ENCODE peak calls at places on chromosomes 16 and 17, in four cellular contexts. I, R, A and Q are unnamed samples.

GRCh38 chr17:78664476-78665384 is 87.5 kb upstream of the DNAH17 start:
- DNase-seq in I (no peak), R (peak), A (no peak), Q (no peak)

GRCh38 chr17:65495255-65496060 is 66.0 kb downstream of the AXIN2 start:
- DNase-seq in I (no peak), R (no peak), A (no peak), Q (no peak)

GRCh38 chr16:2095918-2096582 is 39.6 kb downstream of the PKD1 start:
- DNase-seq in I (no peak), R (no peak), A (no peak), Q (peak)

GRCh38 chr17:77391668-77392375 is 251.1 kb downstream of the SEC14L1 start:
- DNase-seq in I (no peak), R (no peak), A (no peak), Q (no peak)

GRCh38 chr16:2039286-2040030 is 8.2 kb downstream of the NTHL1 start:
- DNase-seq in I (no peak), R (peak), A (no peak), Q (peak)

GRCh38 chr17:7767425-7768021 is 50.0 kb downstream of the DNAH2 start:
- DNase-seq in I (no peak), R (no peak), A (no peak), Q (no peak)

GRCh38 chr17:58224315-58224714 is 5.3 kb upstream of the MKS1 start:
- DNase-seq in I (no peak), R (no peak), A (no peak), Q (no peak)

GRCh38 chr17:45341389-45342158 is 24.8 kb upstream of the MAP3K14 start:
- DNase-seq in I (peak), R (peak), A (no peak), Q (peak)

GRCh38 chr17:2419526-2419925 is 18.7 kb upstream of the MNT start:
- DNase-seq in I (no peak), R (no peak), A (no peak), Q (no peak)

GRCh38 chr17:17959520-17960361 is 12.5 kb downstream of the TOM1L2 start:
- DNase-seq in I (no peak), R (no peak), A (peak), Q (no peak)
- TF ChIP-seq NFIC in I (no peak), R (no peak), A (no peak), Q (no peak)

GRCh38 chr17:73934696-73935095 is 268.8 kb upstream of the RPL38 start:
- DNase-seq in I (no peak), R (no peak), A (no peak), Q (no peak)

GRCh38 chr17:73936908-73937627 is 266.4 kb upstream of the RPL38 start:
- DNase-seq in I (no peak), R (peak), A (no peak), Q (no peak)

GRCh38 chr17:73932216-73932749 is 271.2 kb upstream of the RPL38 start:
- DNase-seq in I (no peak), R (no peak), A (no peak), Q (no peak)

GRCh38 chr17:73933164-73933766 is 270.2 kb upstream of the RPL38 start:
- DNase-seq in I (no peak), R (no peak), A (no peak), Q (no peak)

DNA sequence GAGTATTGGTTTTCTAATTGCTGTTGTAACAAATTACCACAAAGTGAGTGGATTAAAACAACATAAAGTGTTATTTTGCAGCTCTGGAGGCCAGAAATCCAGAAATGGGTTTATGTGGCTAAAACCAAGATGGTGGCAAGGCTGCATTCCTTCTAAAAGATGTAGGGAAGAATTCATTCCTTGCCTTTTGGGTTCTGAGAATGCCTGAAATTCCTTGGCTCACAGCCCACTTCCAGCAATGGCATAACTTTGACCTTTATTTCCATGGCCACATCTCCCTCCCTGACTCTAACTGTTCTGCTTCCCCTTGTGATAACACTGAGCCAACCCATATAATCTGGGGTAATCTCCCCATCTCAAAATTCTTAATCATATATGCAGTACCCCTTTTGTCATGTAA is 269.6 kb upstream of the RPL38 start:
- DNase-seq in I (no peak), R (no peak), A (no peak), Q (no peak)
- TF ChIP-seq NFIC in I (no peak), R (no peak), A (no peak), Q (no peak)

GRCh38 chr17:12022310-12022709 is 1.6 kb downstream of the MAP2K4 start:
- DNase-seq in I (no peak), R (no peak), A (no peak), Q (peak)

GRCh38 chr17:12020595-12021590 is at the start of gene MAP2K4:
- DNase-seq in I (peak), R (peak), A (peak), Q (peak)

GRCh38 chr17:12024332-12024731 is 3.7 kb downstream of the MAP2K4 start:
- DNase-seq in I (no peak), R (peak), A (no peak), Q (no peak)

DNA sequence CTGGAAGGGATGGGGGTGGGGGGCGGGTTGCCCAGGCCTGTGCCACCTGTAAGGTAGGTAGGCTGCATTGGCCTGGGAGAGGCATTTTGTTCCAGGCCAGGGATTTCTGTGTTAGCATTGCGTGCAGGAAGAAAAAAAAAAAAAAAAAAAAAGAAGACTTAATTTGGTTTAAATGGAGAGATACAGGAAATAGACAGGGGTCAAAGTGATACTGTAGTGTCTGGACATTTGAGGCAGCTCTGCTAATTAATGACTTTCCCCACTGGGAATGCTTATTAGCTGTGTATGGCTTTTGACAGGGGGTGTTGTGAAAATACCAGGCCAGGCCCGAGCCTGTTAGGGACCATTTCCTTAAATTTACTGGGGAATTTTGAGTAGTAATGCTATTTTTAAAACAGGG is 927 bp downstream of the MAP2K4 start:
- DNase-seq in I (no peak), R (no peak), A (no peak), Q (no peak)
- TF ChIP-seq NFIC in I (no peak), R (no peak), A (no peak), Q (no peak)

DNA sequence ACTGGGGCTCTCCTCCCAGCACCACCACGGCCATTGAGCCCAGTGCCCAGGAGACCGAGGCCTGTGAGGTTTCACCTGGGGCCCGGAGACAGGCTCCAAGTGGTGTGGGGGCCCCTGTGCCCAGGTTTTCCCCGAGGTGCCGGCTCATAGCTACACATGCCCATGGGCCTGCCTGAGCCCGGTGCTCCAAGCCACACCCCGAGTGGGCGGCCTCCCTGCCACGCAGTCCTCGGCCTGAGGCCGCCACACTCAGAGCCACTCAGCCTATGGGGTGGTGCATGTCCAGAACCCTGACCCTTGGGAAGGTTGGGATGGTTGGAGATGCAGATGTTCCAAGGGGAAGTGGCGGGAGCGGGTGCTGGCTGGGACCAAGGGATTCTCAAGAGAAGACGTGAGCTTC is 24.1 kb downstream of the JPH3 start:
- DNase-seq in I (no peak), R (no peak), A (no peak), Q (no peak)
- TF ChIP-seq NFIC in I (no peak), R (no peak), A (no peak), Q (no peak)